ENCODE peak calls at places on chromosome X, in five cellular contexts. P, G, E, D and B are unnamed samples.

GRCh38 chrX:47047989-47048388 is 30.3 kb upstream of the RGN start:
- DNase-seq in P (no peak), G (no peak), E (no peak), D (peak; percentile 61), B (no peak)

GRCh38 chrX:152635941-152636340 is 1.8 kb upstream of the GABRQ start:
- DNase-seq in P (no peak), G (no peak), E (peak; percentile 58), D (peak; percentile 46), B (no peak)

GRCh38 chrX:12956704-12957541 is 18.0 kb upstream of the TMSB4X start:
- DNase-seq in P (no peak), G (no peak), E (no peak), D (peak; percentile 77), B (no peak)

GRCh38 chrX:153396320-153397195 is 4.6 kb downstream of the PNMA6E start:
- DNase-seq in P (no peak), G (peak; percentile 18), E (no peak), D (no peak), B (peak; percentile 61)

GRCh38 chrX:39550795-39551361 is 546.9 kb downstream of the BCOR start:
- DNase-seq in P (no peak), G (no peak), E (no peak), D (no peak), B (no peak)

GRCh38 chrX:45801554-45801953 is 600.9 kb upstream of the DIPK2B start:
- DNase-seq in P (no peak), G (no peak), E (no peak), D (peak; percentile 43), B (no peak)

GRCh38 chrX:130728208-130728607 is 174.8 kb downstream of the ENOX2 start:
- DNase-seq in P (no peak), G (no peak), E (no peak), D (no peak), B (no peak)

GRCh38 chrX:35115205-35115604 is 172.6 kb downstream of the FAM47B start:
- DNase-seq in P (no peak), G (no peak), E (no peak), D (peak; percentile 20), B (no peak)

GRCh38 chrX:53357799-53358530 is 64.5 kb downstream of the SMC1A start:
- DNase-seq in P (no peak), G (no peak), E (no peak), D (no peak), B (no peak)

GRCh38 chrX:9327086-9327746 is 137.6 kb upstream of the TBL1X start:
- DNase-seq in P (no peak), G (no peak), E (no peak), D (no peak), B (no peak)

GRCh38 chrX:118183606-118184005 is 67.0 kb upstream of the KLHL13 start:
- DNase-seq in P (no peak), G (no peak), E (no peak), D (no peak), B (no peak)

GRCh38 chrX:45505214-45505613 is 304.5 kb upstream of the DIPK2B start:
- DNase-seq in P (no peak), G (no peak), E (no peak), D (peak; percentile 92), B (no peak)

GRCh38 chrX:53544936-53545335 is 110.8 kb upstream of the HSD17B10 start:
- DNase-seq in P (no peak), G (no peak), E (no peak), D (no peak), B (no peak)

GRCh38 chrX:129626026-129626425 is 28.7 kb downstream of the APLN start:
- DNase-seq in P (no peak), G (no peak), E (no peak), D (no peak), B (no peak)

GRCh38 chrX:18833071-18833731 is 125.8 kb downstream of the PPEF1 start:
- DNase-seq in P (peak; percentile 70), G (peak; percentile 74), E (peak; percentile 56), D (no peak), B (no peak)

GRCh38 chrX:24151513-24151912 is 2.0 kb downstream of the ZFX start:
- DNase-seq in P (no peak), G (no peak), E (peak; percentile 29), D (no peak), B (no peak)

GRCh38 chrX:47191331-47191730 is 2.3 kb upstream of the UBA1 start:
- DNase-seq in P (no peak), G (no peak), E (no peak), D (peak; percentile 9), B (peak; percentile 82)

GRCh38 chrX:153861147-153861546 is 24.8 kb downstream of the L1CAM start:
- DNase-seq in P (no peak), G (no peak), E (no peak), D (no peak), B (peak; percentile 58)

GRCh38 chrX:134908235-134908834 is 82.5 kb upstream of the SMIM10 start:
- DNase-seq in P (no peak), G (no peak), E (peak; percentile 29), D (peak; percentile 67), B (no peak)

GRCh38 chrX:17170973-17171372 is 204.0 kb upstream of the NHS start:
- DNase-seq in P (no peak), G (peak; percentile 78), E (peak; percentile 28), D (no peak), B (no peak)

GRCh38 chrX:26309262-26309661 is 93.3 kb downstream of the MAGEB5 start:
- DNase-seq in P (no peak), G (no peak), E (no peak), D (no peak), B (no peak)

GRCh38 chrX:16711219-16712115 is 1.0 kb downstream of the CTPS2 start:
- DNase-seq in P (no peak), G (no peak), E (peak; percentile 14), D (peak; percentile 10), B (no peak)

GRCh38 chrX:362937-363620 is 23.6 kb downstream of the PPP2R3B start:
- DNase-seq in P (no peak), G (peak; percentile 12), E (no peak), D (no peak), B (peak; percentile 42)

GRCh38 chrX:100685284-100685996 is 41.4 kb downstream of the SRPX2 start:
- DNase-seq in P (no peak), G (no peak), E (peak; percentile 80), D (peak; percentile 84), B (no peak)

GRCh38 chrX:2320089-2320488 is 180.7 kb downstream of the DHRSX start:
- DNase-seq in P (no peak), G (no peak), E (no peak), D (no peak), B (no peak)
- H3K27ac ChIP-seq in P (no peak overlapping the region), G (no peak overlapping the region), E (no peak overlapping the region), D (no peak overlapping the region), B (peak overlapping the region; percentile 89)

DNA sequence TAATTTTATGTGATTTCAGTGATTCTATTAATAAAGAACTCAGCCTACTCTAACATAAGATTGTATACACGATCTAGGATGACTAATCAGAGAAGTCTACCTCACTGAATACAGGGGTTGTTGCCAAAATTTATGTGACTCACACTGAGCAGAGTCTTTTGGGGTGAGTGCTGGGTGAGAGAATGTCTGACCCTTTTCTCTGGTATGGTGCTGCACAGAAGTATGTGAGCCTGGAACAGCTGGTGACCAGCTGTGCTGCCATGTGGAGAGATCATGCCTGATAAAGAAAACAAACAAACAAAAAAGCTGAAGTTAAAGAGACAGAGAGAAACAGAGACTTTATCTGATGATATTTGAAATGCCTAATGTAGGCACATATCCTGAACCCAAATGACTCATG is 618.1 kb upstream of the GRIA3 start:
- DNase-seq in P (peak; percentile 57), G (no peak), E (no peak), D (no peak), B (no peak)
- TF ChIP-seq POLR2A in P (no peak), G (no peak), E (no peak), D (no peak), B (no peak)

GRCh38 chrX:37872303-37872655 is 24.9 kb upstream of the DYNLT3 start:
- DNase-seq in P (no peak), G (no peak), E (no peak), D (no peak), B (no peak)
- H3K27ac ChIP-seq in P (no peak overlapping the region), G (no peak overlapping the region), E (no peak overlapping the region), D (no peak overlapping the region), B (no peak overlapping the region)

DNA sequence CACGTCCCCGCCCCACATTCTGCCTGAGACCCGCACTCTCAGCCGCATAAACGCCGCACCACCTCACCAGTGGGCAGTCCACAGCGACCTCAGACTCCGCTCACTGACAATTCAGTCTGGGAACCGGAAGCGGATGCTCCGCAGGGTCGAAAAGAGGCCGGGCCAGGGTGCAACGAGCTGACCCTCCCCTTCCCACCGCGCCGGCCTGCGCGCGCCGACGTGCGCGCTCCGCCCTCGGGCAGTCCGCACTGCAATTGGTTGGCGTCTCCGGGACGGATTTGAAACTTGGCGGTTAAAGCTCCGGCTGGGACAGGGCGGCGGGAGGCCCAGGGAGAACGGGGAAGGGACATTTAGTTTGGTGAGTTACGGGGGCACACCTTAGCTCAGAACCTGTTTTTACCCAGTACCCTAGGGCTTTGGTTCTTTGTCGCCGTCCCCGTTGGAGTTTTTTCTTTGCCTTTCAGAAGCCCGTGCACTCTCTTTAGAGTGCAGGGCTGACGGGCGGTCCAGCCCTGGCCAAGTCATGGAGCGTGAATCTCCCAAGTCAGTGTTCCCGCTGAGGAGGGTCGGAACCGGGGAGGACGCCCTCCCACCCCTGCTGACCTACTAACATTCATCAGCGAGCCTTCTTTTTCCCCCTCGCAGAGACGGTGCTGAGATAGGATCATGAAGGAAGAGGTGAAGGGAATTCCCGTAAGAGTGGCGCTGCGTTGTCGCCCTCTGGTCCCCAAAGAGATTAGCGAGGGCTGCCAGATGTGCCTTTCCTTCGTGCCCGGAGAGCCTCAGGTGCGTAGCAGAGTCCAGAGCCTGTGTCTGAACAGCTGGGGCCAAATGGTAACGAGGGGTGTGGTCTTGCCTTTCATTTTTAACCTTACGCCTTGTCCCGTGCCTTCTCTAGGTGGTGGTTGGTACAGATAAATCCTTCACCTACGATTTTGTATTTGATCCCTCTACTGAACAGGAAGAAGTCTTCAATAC is at the start of the genes KIF4A and PDZD11:
- DNase-seq in P (peak; percentile 84), G (peak; percentile 83), E (peak; percentile 84), D (peak; percentile 83), B (peak; percentile 93)
- TF ChIP-seq POLR2A in P (no peak), G (no peak), E (no peak), D (peak; percentile 71), B (no peak)

DNA sequence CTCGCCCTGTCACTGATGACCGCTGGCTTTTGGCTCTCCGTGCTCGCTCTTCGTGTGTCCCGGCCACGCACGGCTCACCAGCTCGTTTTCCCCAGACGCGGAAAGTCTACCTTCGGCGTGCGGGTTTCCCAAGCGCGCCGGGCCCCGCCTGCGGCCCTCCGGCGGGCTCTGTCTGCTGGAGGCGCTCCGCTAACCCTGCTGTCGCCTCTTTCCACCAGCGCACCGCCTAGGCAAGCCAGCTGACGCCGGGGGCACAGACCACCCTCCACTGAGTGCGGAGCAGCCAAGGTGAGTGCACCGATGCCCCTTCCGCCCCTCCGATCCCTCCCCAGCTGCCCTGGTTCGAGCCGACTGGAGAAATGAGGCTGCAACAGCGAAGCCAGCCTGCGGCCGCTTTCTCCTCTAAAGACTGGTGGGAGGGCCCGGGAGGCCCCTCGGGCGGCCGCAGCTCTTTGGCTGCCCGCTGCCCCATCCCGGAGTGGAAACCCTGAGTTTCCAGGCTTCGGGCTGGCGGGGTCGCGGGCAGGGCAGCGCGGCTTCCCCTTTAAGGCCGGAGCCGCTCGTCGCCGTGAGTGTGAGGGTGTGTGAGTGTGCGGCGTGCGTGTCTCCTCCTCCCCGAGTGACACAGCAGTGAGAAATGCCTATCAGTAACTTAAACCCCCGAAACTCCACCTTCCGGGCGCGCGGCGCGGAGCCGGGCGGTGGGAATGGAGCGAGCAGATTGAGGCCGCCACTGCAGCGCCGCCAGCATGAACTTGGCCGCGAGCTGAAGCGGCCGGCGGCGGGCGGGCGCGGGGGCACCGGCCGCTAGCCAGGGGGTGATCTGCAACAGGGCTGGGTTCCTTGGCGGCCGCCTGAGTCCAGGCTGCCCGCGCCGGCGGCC is at the start of gene MAMLD1:
- DNase-seq in P (peak; percentile 69), G (peak; percentile 80), E (peak; percentile 64), D (peak; percentile 73), B (peak; percentile 89)
- H3K27ac ChIP-seq in P (peak within 1 kb of the TSS; percentile 55), G (peak within 1 kb of the TSS; percentile 88), E (peak within 1 kb of the TSS; percentile 88), D (no peak within 1 kb of the TSS), B (peak within 1 kb of the TSS; percentile 75)